ENCODE peak calls at places on chromosomes 3 and 15, in four cellular contexts. C, U, X and H are unnamed samples.

GRCh38 chr3:52162250-52162872 is 8.1 kb upstream of the POC1A start:
- DNase-seq in C (no peak), U (peak), X (no peak), H (no peak)

GRCh38 chr3:148269816-148270215 is 427.9 kb upstream of the AGTR1 start:
- DNase-seq in U (no peak), X (no peak), C (no peak), H (peak)

GRCh38 chr3:173096994-173097785 is 43.8 kb downstream of the SPATA16 start:
- DNase-seq in C (no peak), U (no peak), X (peak), H (no peak)

GRCh38 chr15:31328999-31329639 is 2.5 kb downstream of the KLF13 start:
- DNase-seq in C (no peak), U (no peak), X (peak), H (no peak)

GRCh38 chr3:161413127-161413854 is 42.0 kb upstream of the SPTSSB start:
- DNase-seq in U (no peak), C (peak), X (no peak), H (peak)

GRCh38 chr3:37741644-37742043 is 120.0 kb upstream of the CTDSPL start:
- DNase-seq in X (peak), U (peak), C (peak), H (no peak)

GRCh38 chr15:91537868-91538267 is 315.6 kb upstream of the SLCO3A1 start:
- DNase-seq in X (no peak), C (no peak), U (no peak), H (no peak)

GRCh38 chr3:13844911-13845310 is 35.0 kb downstream of the WNT7A start:
- DNase-seq in X (no peak), U (no peak), C (no peak), H (no peak)

GRCh38 chr3:149342413-149343340 is 9.2 kb upstream of the TM4SF18 start:
- DNase-seq in C (no peak), X (no peak), U (no peak), H (no peak)

GRCh38 chr3:79383402-79384012 is 384.3 kb downstream of the ROBO1 start:
- DNase-seq in X (no peak), C (no peak), U (no peak), H (no peak)

GRCh38 chr3:187021748-187022402 is 91.5 kb downstream of the ST6GAL1 start:
- DNase-seq in X (no peak), U (no peak), C (no peak), H (no peak)

GRCh38 chr3:56612146-56612545 is 55.2 kb downstream of the CCDC66 start:
- DNase-seq in X (no peak), U (no peak), C (no peak), H (no peak)

GRCh38 chr3:119796368-119796767 is 14.5 kb downstream of the NR1I2 start:
- DNase-seq in X (no peak), C (no peak), U (no peak), H (no peak)

GRCh38 chr3:24591661-24592555 is 97.3 kb upstream of the THRB start:
- DNase-seq in U (no peak), X (no peak), C (no peak), H (no peak)

GRCh38 chr3:185688808-185689207 is 102.7 kb downstream of the SENP2 start:
- DNase-seq in X (peak), U (no peak), C (no peak), H (peak)

GRCh38 chr3:175316799-175317198 is 457.7 kb downstream of the NAALADL2 start:
- DNase-seq in C (no peak), X (no peak), U (no peak), H (no peak)

GRCh38 chr15:74322558-74323180 is 44.8 kb downstream of the CYP11A1 start:
- DNase-seq in U (peak), C (peak), X (peak), H (peak)

GRCh38 chr15:73273181-73274002 is 95.4 kb downstream of the HCN4 start:
- DNase-seq in X (peak), U (no peak), C (peak), H (peak)

GRCh38 chr15:33720952-33721351 is 247.3 kb upstream of the CHRM5 start:
- DNase-seq in U (no peak), C (no peak), X (no peak), H (no peak)

GRCh38 chr3:29481969-29482767 is 201.3 kb downstream of the RBMS3 start:
- DNase-seq in C (no peak), U (no peak), X (no peak), H (no peak)

GRCh38 chr3:134027631-134028030 is 2.1 kb downstream of the SLCO2A1 start:
- DNase-seq in C (no peak), X (no peak), U (no peak), H (no peak)

GRCh38 chr3:128584412-128585020 is 66.1 kb downstream of the RPN1 start:
- DNase-seq in X (peak), U (peak), C (peak), H (peak)

GRCh38 chr15:80957556-80957955 is 32.1 kb downstream of the MESD start:
- DNase-seq in C (no peak), U (peak), X (peak), H (no peak)

GRCh38 chr3:24508423-24508839 is 13.8 kb upstream of the THRB start:
- DNase-seq in X (no peak), C (no peak), U (no peak), H (no peak)

GRCh38 chr3:73674280-73674679 is 49.5 kb upstream of the PDZRN3 start:
- DNase-seq in U (no peak), C (no peak), X (no peak), H (no peak)

GRCh38 chr3:132321321-132321720 is 4.1 kb downstream of the ACP3 start:
- DNase-seq in X (no peak), U (no peak), C (no peak), H (no peak)

GRCh38 chr15:70036585-70037343 is 61.0 kb downstream of the TLE3 start:
- DNase-seq in U (peak), X (no peak), C (no peak), H (no peak)

GRCh38 chr3:16252243-16252978 is 12.3 kb downstream of the DPH3 start:
- DNase-seq in U (no peak), X (no peak), C (no peak), H (no peak)

GRCh38 chr3:115272036-115272824 is 125.1 kb upstream of the ZBTB20 start:
- DNase-seq in X (no peak), C (no peak), U (no peak), H (no peak)

GRCh38 chr15:41979493-41980266 is 7.3 kb upstream of the EHD4 start:
- DNase-seq in U (peak), X (peak), C (no peak), H (no peak)

GRCh38 chr3:133089906-133090305 is 51.7 kb downstream of the TMEM108 start:
- DNase-seq in C (no peak), U (no peak), X (no peak), H (no peak)

GRCh38 chr3:119778811-119779210 is 3.1 kb upstream of the NR1I2 start:
- DNase-seq in U (no peak), X (no peak), C (no peak), H (no peak)

GRCh38 chr3:45464336-45464809 is 76.0 kb downstream of the LARS2 start:
- DNase-seq in C (no peak), U (no peak), X (peak), H (no peak)

GRCh38 chr15:83898295-83898694 is 244.4 kb downstream of the ADAMTSL3 start:
- DNase-seq in C (no peak), U (no peak), X (no peak), H (no peak)

GRCh38 chr15:22786868-22787698 is 639 bp downstream of the NIPA1 start:
- DNase-seq in C (no peak), X (peak), U (peak), H (no peak)

GRCh38 chr15:26712350-26712749 is 60.5 kb downstream of the GABRB3 start:
- DNase-seq in U (no peak), X (no peak), C (no peak), H (no peak)

GRCh38 chr3:15892828-15893227 is 95.0 kb upstream of the ANKRD28 start:
- DNase-seq in X (no peak), U (no peak), C (no peak), H (no peak)

GRCh38 chr3:171199473-171199829 is 172.9 kb upstream of the SLC2A2 start:
- DNase-seq in X (no peak), C (no peak), U (no peak), H (no peak)
- H3K27ac ChIP-seq in X (no peak), C (no peak), U (no peak), H (no peak)

GRCh38 chr3:131282379-131282778 is 99.2 kb upstream of the NUDT16 start:
- DNase-seq in C (no peak), X (no peak), U (no peak), H (no peak)

GRCh38 chr3:131285456-131285855 is 96.1 kb upstream of the NUDT16 start:
- DNase-seq in U (no peak), X (no peak), C (no peak), H (no peak)

GRCh38 chr3:131283862-131284261 is 97.7 kb upstream of the NUDT16 start:
- DNase-seq in U (no peak), X (no peak), C (no peak), H (no peak)

GRCh38 chr3:131277836-131278497 is 103.6 kb upstream of the NUDT16 start:
- DNase-seq in U (no peak), C (no peak), X (no peak), H (no peak)

DNA sequence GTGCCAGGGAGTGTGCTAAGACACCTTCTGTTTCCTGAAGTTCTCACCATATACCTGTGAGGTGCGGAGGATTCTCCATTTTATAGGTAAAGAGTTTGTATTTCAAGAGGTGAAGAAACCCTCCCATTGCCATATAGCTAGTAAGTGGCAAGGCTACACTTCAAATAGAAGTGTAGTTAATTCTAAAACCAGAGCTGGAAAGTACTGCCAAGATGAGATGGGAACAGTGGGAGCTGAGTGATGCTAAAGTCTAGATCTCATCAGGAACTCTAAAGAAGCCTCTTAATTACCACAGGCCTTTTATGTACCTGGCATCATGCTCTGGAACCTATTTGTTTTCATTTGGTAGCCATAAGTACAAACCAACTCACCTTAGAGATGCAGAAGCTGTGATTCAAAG is 98.6 kb upstream of the NUDT16 start:
- DNase-seq in U (no peak), C (no peak), X (no peak), H (no peak)
- H3K27ac ChIP-seq in U (no peak), C (no peak), X (no peak), H (no peak)

GRCh38 chr3:20576228-20576627 is 390.2 kb upstream of the SGO1 start:
- DNase-seq in X (no peak), U (no peak), C (no peak), H (no peak)
- H3K27ac ChIP-seq in X (no peak), U (no peak), C (no peak), H (no peak)

GRCh38 chr3:126264952-126265351 is 84.6 kb upstream of the ALDH1L1 start:
- DNase-seq in X (no peak), U (peak), C (no peak), H (no peak)

GRCh38 chr3:126263971-126264370 is 83.6 kb upstream of the ALDH1L1 start:
- DNase-seq in C (no peak), X (no peak), U (no peak), H (no peak)

GRCh38 chr3:126263539-126263938 is 83.2 kb upstream of the ALDH1L1 start:
- DNase-seq in X (no peak), U (no peak), C (no peak), H (no peak)

GRCh38 chr3:126266291-126266840 is 86.0 kb upstream of the ALDH1L1 start:
- DNase-seq in X (no peak), U (peak), C (peak), H (peak)

DNA sequence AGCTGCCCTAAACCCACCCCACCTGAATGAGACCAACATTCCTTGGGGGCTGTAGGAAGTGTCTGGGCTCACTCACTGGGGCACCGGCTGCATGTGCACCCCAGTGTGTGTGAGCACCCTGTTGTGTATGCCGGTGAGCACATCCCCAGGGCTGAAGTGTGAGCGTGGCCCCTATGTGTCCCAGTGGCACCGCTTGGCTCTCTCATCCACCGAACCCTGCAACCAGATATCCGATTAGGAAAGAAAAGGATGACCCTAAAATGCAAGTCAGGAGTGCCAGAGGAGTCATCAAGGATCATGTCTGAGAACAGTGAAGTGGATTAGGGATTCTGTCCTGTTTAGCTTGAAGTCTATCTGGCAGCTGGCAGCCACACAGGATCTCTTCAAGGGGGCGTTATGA is 84.0 kb upstream of the ALDH1L1 start:
- DNase-seq in C (no peak), X (no peak), U (no peak), H (no peak)
- H3K27ac ChIP-seq in C (no peak), X (no peak), U (peak), H (no peak)